ENCODE peak calls at places on chromosomes 7 and 10, in ten cellular contexts. One of them, this sample, is unnamed.

GRCh38 chr10:52279546-52279945 is 34.5 kb upstream of the DKK1 start:
- DNase-seq in breast epithelium: no peak
- DNase-seq in HFFc6: no peak
- DNase-seq in HCT116: no peak
- DNase-seq in choroid plexus epithelial cell: no peak
- DNase-seq in brain microvascular endothelial cell: no peak
- DNase-seq in thoracic aorta: no peak
- DNase-seq in left ventricle myocardium inferior: no peak
- DNase-seq in fibroblast of the aortic adventitia: no peak
- DNase-seq in adrenal gland: no peak
- DNase-seq in this sample: no peak

GRCh38 chr10:104925232-104925851 is 284.3 kb downstream of the SORCS3 start:
- DNase-seq in breast epithelium: no peak
- DNase-seq in HFFc6: no peak
- DNase-seq in HCT116: peak
- DNase-seq in choroid plexus epithelial cell: peak
- DNase-seq in brain microvascular endothelial cell: no peak
- DNase-seq in thoracic aorta: no peak
- DNase-seq in left ventricle myocardium inferior: peak
- DNase-seq in fibroblast of the aortic adventitia: peak
- DNase-seq in adrenal gland: peak
- DNase-seq in this sample: no peak

GRCh38 chr10:26573674-26574073 is 123.8 kb upstream of the PDSS1 start:
- DNase-seq in breast epithelium: no peak
- DNase-seq in HFFc6: no peak
- DNase-seq in HCT116: peak
- DNase-seq in choroid plexus epithelial cell: no peak
- DNase-seq in brain microvascular endothelial cell: no peak
- DNase-seq in thoracic aorta: no peak
- DNase-seq in left ventricle myocardium inferior: no peak
- DNase-seq in fibroblast of the aortic adventitia: no peak
- DNase-seq in adrenal gland: no peak
- DNase-seq in this sample: no peak

GRCh38 chr10:25169740-25170139 is 5.1 kb upstream of the GPR158 start:
- DNase-seq in breast epithelium: no peak
- DNase-seq in HFFc6: no peak
- DNase-seq in HCT116: no peak
- DNase-seq in choroid plexus epithelial cell: no peak
- DNase-seq in brain microvascular endothelial cell: no peak
- DNase-seq in thoracic aorta: no peak
- DNase-seq in left ventricle myocardium inferior: no peak
- DNase-seq in fibroblast of the aortic adventitia: no peak
- DNase-seq in adrenal gland: no peak
- DNase-seq in this sample: no peak

GRCh38 chr10:110425684-110426293 is 71.9 kb upstream of the DUSP5 start:
- DNase-seq in breast epithelium: no peak
- DNase-seq in HFFc6: peak
- DNase-seq in HCT116: no peak
- DNase-seq in choroid plexus epithelial cell: peak
- DNase-seq in brain microvascular endothelial cell: peak
- DNase-seq in thoracic aorta: no peak
- DNase-seq in left ventricle myocardium inferior: no peak
- DNase-seq in fibroblast of the aortic adventitia: peak
- DNase-seq in adrenal gland: no peak
- DNase-seq in this sample: no peak

GRCh38 chr7:113142385-113143119 is 24.2 kb upstream of the SMIM30 start:
- DNase-seq in breast epithelium: no peak
- DNase-seq in HFFc6: no peak
- DNase-seq in HCT116: no peak
- DNase-seq in choroid plexus epithelial cell: no peak
- DNase-seq in brain microvascular endothelial cell: no peak
- DNase-seq in thoracic aorta: no peak
- DNase-seq in left ventricle myocardium inferior: no peak
- DNase-seq in fibroblast of the aortic adventitia: no peak
- DNase-seq in adrenal gland: no peak
- DNase-seq in this sample: no peak

GRCh38 chr7:42262907-42263466 is 26.0 kb upstream of the GLI3 start:
- DNase-seq in breast epithelium: no peak
- DNase-seq in HFFc6: peak
- DNase-seq in HCT116: no peak
- DNase-seq in choroid plexus epithelial cell: no peak
- DNase-seq in brain microvascular endothelial cell: no peak
- DNase-seq in thoracic aorta: peak
- DNase-seq in left ventricle myocardium inferior: peak
- DNase-seq in fibroblast of the aortic adventitia: peak
- DNase-seq in adrenal gland: no peak
- DNase-seq in this sample: no peak

GRCh38 chr10:50400694-50401093 is 149.4 kb upstream of the ASAH2 start:
- DNase-seq in breast epithelium: no peak
- DNase-seq in HFFc6: no peak
- DNase-seq in HCT116: no peak
- DNase-seq in choroid plexus epithelial cell: no peak
- DNase-seq in brain microvascular endothelial cell: no peak
- DNase-seq in thoracic aorta: no peak
- DNase-seq in left ventricle myocardium inferior: no peak
- DNase-seq in fibroblast of the aortic adventitia: no peak
- DNase-seq in adrenal gland: peak
- DNase-seq in this sample: no peak

GRCh38 chr10:121032460-121032859 is 181.3 kb downstream of the WDR11 start:
- DNase-seq in breast epithelium: no peak
- DNase-seq in HFFc6: no peak
- DNase-seq in HCT116: no peak
- DNase-seq in choroid plexus epithelial cell: no peak
- DNase-seq in brain microvascular endothelial cell: no peak
- DNase-seq in thoracic aorta: no peak
- DNase-seq in left ventricle myocardium inferior: no peak
- DNase-seq in fibroblast of the aortic adventitia: no peak
- DNase-seq in adrenal gland: no peak
- DNase-seq in this sample: no peak

GRCh38 chr10:49631975-49632374 is 18.1 kb downstream of the CHAT start:
- DNase-seq in breast epithelium: peak
- DNase-seq in HFFc6: no peak
- DNase-seq in HCT116: no peak
- DNase-seq in choroid plexus epithelial cell: no peak
- DNase-seq in brain microvascular endothelial cell: no peak
- DNase-seq in thoracic aorta: no peak
- DNase-seq in left ventricle myocardium inferior: no peak
- DNase-seq in fibroblast of the aortic adventitia: no peak
- DNase-seq in adrenal gland: no peak
- DNase-seq in this sample: peak

GRCh38 chr7:72265071-72265470 is 147.1 kb downstream of the CALN1 start:
- DNase-seq in breast epithelium: no peak
- DNase-seq in HFFc6: no peak
- DNase-seq in HCT116: no peak
- DNase-seq in choroid plexus epithelial cell: no peak
- DNase-seq in brain microvascular endothelial cell: no peak
- DNase-seq in thoracic aorta: no peak
- DNase-seq in left ventricle myocardium inferior: no peak
- DNase-seq in fibroblast of the aortic adventitia: no peak
- DNase-seq in adrenal gland: no peak
- DNase-seq in this sample: no peak

GRCh38 chr10:90871279-90871760 is 454 bp upstream of the RPP30 start:
- DNase-seq in breast epithelium: no peak
- DNase-seq in HFFc6: peak
- DNase-seq in HCT116: no peak
- DNase-seq in choroid plexus epithelial cell: peak
- DNase-seq in brain microvascular endothelial cell: peak
- DNase-seq in thoracic aorta: no peak
- DNase-seq in left ventricle myocardium inferior: no peak
- DNase-seq in fibroblast of the aortic adventitia: peak
- DNase-seq in adrenal gland: peak
- DNase-seq in this sample: no peak
- TF ChIP-seq CTCF in breast epithelium: no peak
- TF ChIP-seq CTCF in HFFc6: peak
- TF ChIP-seq CTCF in HCT116: no peak
- TF ChIP-seq CTCF in choroid plexus epithelial cell: peak
- TF ChIP-seq CTCF in brain microvascular endothelial cell: peak
- TF ChIP-seq CTCF in thoracic aorta: peak
- TF ChIP-seq CTCF in left ventricle myocardium inferior: peak
- TF ChIP-seq CTCF in fibroblast of the aortic adventitia: peak
- TF ChIP-seq CTCF in adrenal gland: peak
- TF ChIP-seq CTCF in this sample: peak

GRCh38 chr7:150322114-150322832 is 882 bp upstream of the LRRC61 start:
- DNase-seq in breast epithelium: no peak
- DNase-seq in HFFc6: no peak
- DNase-seq in HCT116: no peak
- DNase-seq in choroid plexus epithelial cell: no peak
- DNase-seq in brain microvascular endothelial cell: no peak
- DNase-seq in thoracic aorta: no peak
- DNase-seq in left ventricle myocardium inferior: no peak
- DNase-seq in fibroblast of the aortic adventitia: no peak
- DNase-seq in adrenal gland: peak
- DNase-seq in this sample: no peak

GRCh38 chr7:150321788-150322113 is 1.4 kb upstream of the LRRC61 start:
- DNase-seq in breast epithelium: no peak
- DNase-seq in HFFc6: no peak
- DNase-seq in HCT116: no peak
- DNase-seq in choroid plexus epithelial cell: no peak
- DNase-seq in brain microvascular endothelial cell: no peak
- DNase-seq in thoracic aorta: no peak
- DNase-seq in left ventricle myocardium inferior: no peak
- DNase-seq in fibroblast of the aortic adventitia: no peak
- DNase-seq in adrenal gland: no peak
- DNase-seq in this sample: no peak

GRCh38 chr7:150323682-150324365 is 479 bp upstream of the ACTR3C start:
- DNase-seq in breast epithelium: no peak
- DNase-seq in HFFc6: no peak
- DNase-seq in HCT116: no peak
- DNase-seq in choroid plexus epithelial cell: peak
- DNase-seq in brain microvascular endothelial cell: no peak
- DNase-seq in thoracic aorta: no peak
- DNase-seq in left ventricle myocardium inferior: no peak
- DNase-seq in fibroblast of the aortic adventitia: no peak
- DNase-seq in adrenal gland: no peak
- DNase-seq in this sample: no peak

GRCh38 chr7:150324366-150324961 is 1.1 kb upstream of the ACTR3C start:
- DNase-seq in breast epithelium: no peak
- DNase-seq in HFFc6: no peak
- DNase-seq in HCT116: no peak
- DNase-seq in choroid plexus epithelial cell: peak
- DNase-seq in brain microvascular endothelial cell: no peak
- DNase-seq in thoracic aorta: no peak
- DNase-seq in left ventricle myocardium inferior: no peak
- DNase-seq in fibroblast of the aortic adventitia: no peak
- DNase-seq in adrenal gland: peak
- DNase-seq in this sample: no peak

DNA sequence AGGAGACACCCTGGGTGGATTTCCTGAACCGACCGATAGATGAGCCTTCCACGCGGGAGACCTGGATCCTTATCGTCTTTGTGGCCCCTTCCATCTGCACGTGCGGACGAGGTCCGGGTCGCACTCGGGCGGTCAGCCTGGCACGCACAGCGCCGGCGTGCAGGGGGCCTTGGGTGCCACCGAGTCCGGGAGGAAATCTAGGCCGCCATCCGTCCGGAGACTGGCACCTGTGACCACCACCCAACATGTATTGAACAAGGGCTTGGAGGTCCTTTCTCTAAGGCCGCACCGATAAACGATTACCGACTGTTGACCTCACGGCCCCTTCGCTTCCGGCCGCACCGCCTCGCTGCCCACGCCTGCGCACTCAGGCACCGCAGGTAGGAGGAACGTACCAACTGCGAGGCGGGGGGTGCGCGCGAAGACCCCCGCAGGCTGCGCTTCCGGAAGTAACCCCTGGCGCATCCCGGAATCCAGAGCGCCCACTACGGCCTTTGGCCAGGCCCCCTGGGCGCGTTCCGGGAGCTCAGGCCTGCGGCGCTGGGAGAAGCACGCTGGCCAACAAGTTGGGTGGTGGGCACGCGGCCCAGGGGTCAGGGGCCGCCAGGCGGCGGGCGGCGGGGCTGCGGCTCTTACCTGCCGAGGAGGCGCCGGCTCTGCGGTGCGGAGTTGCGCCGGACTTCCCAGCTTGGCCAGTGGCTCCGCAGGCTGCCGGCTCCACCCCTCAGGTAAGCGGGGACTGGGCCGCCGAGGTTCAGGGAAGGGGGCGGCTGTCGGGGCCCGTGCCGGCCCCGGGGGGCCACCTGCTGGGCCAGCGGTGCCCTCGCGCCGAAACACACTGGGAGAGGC is at the start of the genes ACTR3C and LRRC61:
- DNase-seq in breast epithelium: peak
- DNase-seq in HFFc6: no peak
- DNase-seq in HCT116: no peak
- DNase-seq in choroid plexus epithelial cell: peak
- DNase-seq in brain microvascular endothelial cell: no peak
- DNase-seq in thoracic aorta: no peak
- DNase-seq in left ventricle myocardium inferior: peak
- DNase-seq in fibroblast of the aortic adventitia: no peak
- DNase-seq in adrenal gland: peak
- DNase-seq in this sample: no peak
- TF ChIP-seq CTCF in breast epithelium: peak
- TF ChIP-seq CTCF in HFFc6: no peak
- TF ChIP-seq CTCF in HCT116: no peak
- TF ChIP-seq CTCF in choroid plexus epithelial cell: no peak
- TF ChIP-seq CTCF in brain microvascular endothelial cell: no peak
- TF ChIP-seq CTCF in thoracic aorta: no peak
- TF ChIP-seq CTCF in left ventricle myocardium inferior: peak
- TF ChIP-seq CTCF in fibroblast of the aortic adventitia: no peak
- TF ChIP-seq CTCF in adrenal gland: no peak
- TF ChIP-seq CTCF in this sample: no peak

DNA sequence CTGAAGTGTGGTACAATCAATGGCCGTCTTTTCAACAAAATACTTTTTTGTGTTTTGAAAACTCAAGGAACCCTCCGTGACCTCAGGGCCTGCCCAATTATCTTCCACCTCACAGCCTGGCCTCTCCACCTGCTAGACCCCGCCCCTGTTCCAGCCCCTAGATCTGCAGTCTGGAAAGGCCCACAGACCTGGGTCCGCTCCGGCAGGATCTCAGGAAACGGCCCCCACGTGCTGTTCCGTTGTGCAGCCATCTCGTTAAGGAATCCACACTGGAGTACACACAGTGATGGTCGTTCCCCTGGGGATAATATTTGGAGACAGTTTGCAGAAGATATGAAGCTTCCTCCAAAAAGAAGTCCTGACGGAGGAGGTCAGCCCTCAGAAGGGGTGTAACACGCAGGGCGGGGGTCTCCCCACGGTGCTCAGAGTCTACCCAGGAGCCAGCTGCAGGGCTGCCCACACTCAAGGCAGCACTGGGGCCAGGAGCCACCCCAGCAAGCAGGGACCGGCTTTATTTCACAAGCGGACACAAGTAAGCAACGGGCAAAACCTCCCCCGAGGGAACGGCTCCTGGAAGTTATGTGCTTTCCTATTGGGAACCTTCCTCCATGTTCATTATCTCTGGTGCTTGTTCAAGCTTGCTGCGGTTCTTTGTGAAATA is 73.4 kb downstream of the TCERG1L start:
- DNase-seq in breast epithelium: no peak
- DNase-seq in HFFc6: no peak
- DNase-seq in HCT116: no peak
- DNase-seq in choroid plexus epithelial cell: no peak
- DNase-seq in brain microvascular endothelial cell: no peak
- DNase-seq in thoracic aorta: no peak
- DNase-seq in left ventricle myocardium inferior: no peak
- DNase-seq in fibroblast of the aortic adventitia: no peak
- DNase-seq in adrenal gland: no peak
- DNase-seq in this sample: peak
- TF ChIP-seq CTCF in breast epithelium: no peak
- TF ChIP-seq CTCF in HFFc6: no peak
- TF ChIP-seq CTCF in HCT116: no peak
- TF ChIP-seq CTCF in choroid plexus epithelial cell: no peak
- TF ChIP-seq CTCF in brain microvascular endothelial cell: no peak
- TF ChIP-seq CTCF in thoracic aorta: no peak
- TF ChIP-seq CTCF in left ventricle myocardium inferior: no peak
- TF ChIP-seq CTCF in fibroblast of the aortic adventitia: no peak
- TF ChIP-seq CTCF in adrenal gland: no peak
- TF ChIP-seq CTCF in this sample: no peak

GRCh38 chr10:60798870-60799269 is 20.6 kb downstream of the CDK1 start:
- DNase-seq in breast epithelium: no peak
- DNase-seq in HFFc6: no peak
- DNase-seq in HCT116: no peak
- DNase-seq in choroid plexus epithelial cell: no peak
- DNase-seq in brain microvascular endothelial cell: no peak
- DNase-seq in thoracic aorta: no peak
- DNase-seq in left ventricle myocardium inferior: no peak
- DNase-seq in fibroblast of the aortic adventitia: no peak
- DNase-seq in adrenal gland: no peak
- DNase-seq in this sample: no peak
- TF ChIP-seq CTCF in breast epithelium: no peak
- TF ChIP-seq CTCF in HFFc6: no peak
- TF ChIP-seq CTCF in HCT116: no peak
- TF ChIP-seq CTCF in choroid plexus epithelial cell: no peak
- TF ChIP-seq CTCF in brain microvascular endothelial cell: no peak
- TF ChIP-seq CTCF in thoracic aorta: no peak
- TF ChIP-seq CTCF in left ventricle myocardium inferior: no peak
- TF ChIP-seq CTCF in fibroblast of the aortic adventitia: no peak
- TF ChIP-seq CTCF in adrenal gland: no peak
- TF ChIP-seq CTCF in this sample: no peak